ENCODE peak calls at places on chromosome 14, in five cellular contexts. Q, H, O, B and G are unnamed samples. For H3K27me3, the result is how much of the 10 kb centered on the place peaks cover.

GRCh38 chr14:72825486-72825885 is 68.4 kb downstream of the DPF3 start:
- DNase-seq in Q (no peak), H (no peak), O (no peak), B (no peak), G (no peak)

GRCh38 chr14:79166171-79166570 is 996.0 kb downstream of the NRXN3 start:
- DNase-seq in Q (no peak), H (no peak), O (no peak), B (no peak), G (no peak)

GRCh38 chr14:45048385-45048784 is 35.5 kb upstream of the PRPF39 start:
- DNase-seq in Q (no peak), H (no peak), O (no peak), B (no peak), G (no peak)

GRCh38 chr14:31205681-31206535 is 1.7 kb downstream of the HECTD1 start:
- DNase-seq in Q (peak), H (peak), O (no peak), B (no peak), G (no peak)

GRCh38 chr14:90827919-90828610 is 11.8 kb upstream of the TTC7B start:
- DNase-seq in Q (peak), H (peak), O (peak), B (peak), G (peak)

GRCh38 chr14:71290960-71291466 is 383.8 kb downstream of the PCNX1 start:
- DNase-seq in Q (peak), H (no peak), O (no peak), B (no peak), G (no peak)

GRCh38 chr14:102063092-102063807 is 23.6 kb downstream of the HSP90AA1 start:
- DNase-seq in Q (peak), H (peak), O (peak), B (peak), G (peak)

GRCh38 chr14:61750708-61751474 is 11.3 kb upstream of the SNAPC1 start:
- DNase-seq in Q (peak), H (no peak), O (peak), B (peak), G (peak)

GRCh38 chr14:100010679-100011078 is 54.5 kb upstream of the EVL start:
- DNase-seq in Q (no peak), H (no peak), O (no peak), B (no peak), G (no peak)

GRCh38 chr14:75825147-75825592 is 156.6 kb downstream of the TGFB3 start:
- DNase-seq in Q (no peak), H (no peak), O (no peak), B (no peak), G (no peak)
- H3K4me3 ChIP-seq in Q (no peak), H (no peak), O (no peak), B (no peak), G (no peak)

DNA sequence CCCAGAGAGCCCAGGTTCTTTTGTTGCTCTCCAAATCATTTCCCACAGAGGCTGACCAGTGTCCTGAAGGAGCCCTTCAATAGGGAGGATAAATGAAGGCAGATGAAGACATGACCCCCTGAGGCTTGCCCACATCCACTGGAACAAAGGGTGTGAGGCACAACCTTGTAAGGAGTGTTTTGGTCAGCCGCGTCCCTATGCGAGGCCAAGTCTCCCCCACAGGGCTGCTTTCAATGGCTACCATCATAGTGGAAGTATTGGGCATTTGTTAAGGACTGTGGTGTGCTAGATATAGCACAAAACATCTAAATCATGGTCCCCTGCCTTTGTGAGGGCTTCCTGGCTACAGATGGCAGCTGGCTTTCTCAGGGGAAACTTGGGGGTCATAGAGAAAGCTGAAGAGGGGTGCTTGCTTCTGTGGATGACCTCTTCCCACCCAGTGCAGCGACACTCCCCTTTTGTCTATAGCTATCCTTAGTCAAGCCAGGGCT is 315.9 kb downstream of the ZFP36L1 start:
- DNase-seq in Q (no peak), H (peak), O (no peak), B (no peak), G (no peak)
- H3K27me3 ChIP-seq in Q (under half), H (under half), O (under half), B (under half), G (under half)

DNA sequence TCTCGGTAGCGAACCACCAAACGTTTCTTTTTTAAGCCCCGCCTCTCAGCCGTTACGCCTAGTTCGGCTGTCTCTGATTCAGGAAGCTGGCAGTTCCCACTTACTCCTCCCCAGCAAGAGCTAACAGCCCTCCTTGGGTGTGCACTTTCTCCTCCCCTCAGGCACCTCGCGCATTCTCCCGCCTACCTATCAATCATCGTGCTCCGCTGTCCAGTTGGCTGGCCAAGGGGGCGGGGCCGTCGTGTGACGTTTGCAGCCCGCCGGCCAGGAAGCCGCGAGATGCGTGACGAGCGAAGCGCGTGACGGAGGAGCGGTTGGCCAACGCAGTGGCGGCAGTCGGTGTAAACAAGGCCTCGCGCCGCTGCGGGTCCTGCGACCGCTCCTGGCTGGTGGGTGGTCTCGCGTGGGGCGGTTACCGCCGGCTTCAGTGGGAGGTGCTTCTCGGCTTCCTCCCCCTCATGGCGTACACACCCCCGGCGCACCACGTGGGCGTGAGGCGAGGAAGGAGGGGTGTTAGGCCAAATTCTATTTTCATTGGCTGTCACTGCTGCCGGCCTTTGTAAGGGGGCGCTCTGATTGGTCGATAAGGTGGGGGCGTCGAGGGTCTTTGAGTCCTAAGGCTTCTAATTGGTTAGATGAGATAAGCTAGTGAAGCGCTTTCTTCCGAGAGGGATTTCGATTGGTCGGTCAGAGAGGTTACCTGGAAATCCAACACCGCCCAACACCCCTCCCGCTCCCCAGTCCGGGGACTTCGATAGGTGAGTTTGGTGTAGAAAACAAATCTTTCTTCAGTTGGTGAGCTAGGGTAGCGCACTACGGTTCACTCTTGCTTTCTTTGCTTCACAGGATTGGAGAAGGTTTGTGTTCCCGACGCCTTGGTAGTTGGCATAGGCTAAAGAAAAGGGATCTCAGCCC is at the start of the genes DCAF11 and NRL:
- DNase-seq in Q (peak), H (peak), O (peak), B (peak), G (peak)
- TF ChIP-seq CTCF in Q (no peak), H (no peak), O (no peak), B (no peak), G (no peak)

DNA sequence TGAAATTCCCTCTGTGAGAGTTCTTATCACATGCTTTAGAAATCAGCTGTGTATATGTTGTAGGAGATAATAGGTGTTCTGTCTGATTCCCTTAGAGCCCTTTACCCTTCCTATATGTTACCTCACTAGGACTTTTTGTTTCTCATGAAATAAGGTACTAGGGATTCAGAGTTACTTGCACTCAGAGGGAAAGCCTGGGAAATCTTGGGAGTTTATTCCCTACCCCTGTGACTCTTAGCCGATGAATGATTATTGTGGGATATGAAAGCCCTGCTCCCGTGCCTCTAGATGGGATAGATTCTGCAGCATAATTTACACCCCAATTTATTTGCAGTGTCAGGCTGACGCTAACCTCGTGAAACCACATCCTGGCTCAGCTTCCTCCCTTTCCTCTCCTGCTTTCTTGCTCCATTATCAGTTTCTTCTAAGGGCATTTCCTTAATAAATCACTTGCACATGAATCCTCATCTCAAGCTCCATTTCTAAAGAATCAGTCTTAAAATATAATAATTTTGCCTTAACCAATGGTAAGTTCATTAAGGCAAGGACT is 448.3 kb downstream of the MDGA2 start:
- DNase-seq in Q (no peak), H (no peak), O (no peak), B (no peak), G (no peak)
- H3K4me3 ChIP-seq in Q (no peak), H (no peak), O (no peak), B (no peak), G (no peak)